ENCODE peak calls at places on chromosomes 7 and 10, in four cellular contexts. G is HCT116, U is transverse colon, K is ovary. M is an unnamed sample.

GRCh38 chr7:1720325-1720724 is 50.2 kb downstream of the ELFN1 start:
- DNase-seq in K (no peak), U (no peak), G (no peak), M (no peak)

GRCh38 chr7:156943091-156944041 is 6.1 kb upstream of the NOM1 start:
- DNase-seq in K (no peak), G (no peak), U (no peak), M (no peak)

GRCh38 chr7:151796091-151796870 is 80.6 kb downstream of the PRKAG2 start:
- DNase-seq in K (no peak), U (peak), G (peak), M (peak)

GRCh38 chr10:55628260-55628701 is 732.8 kb downstream of the ZWINT start:
- DNase-seq in G (no peak), U (no peak), K (no peak), M (no peak)

GRCh38 chr10:35127289-35127891 is 744 bp downstream of the CREM start:
- DNase-seq in K (peak), G (no peak), U (peak), M (peak)

GRCh38 chr7:46058424-46058823 is 137.4 kb upstream of the IGFBP3 start:
- DNase-seq in G (no peak), K (no peak), U (no peak), M (no peak)

GRCh38 chr10:123878666-123879311 is 12.8 kb downstream of the CPXM2 start:
- DNase-seq in G (no peak), K (no peak), U (no peak), M (no peak)

GRCh38 chr7:2843191-2843685 is 870 bp downstream of the GNA12 start:
- DNase-seq in G (no peak), K (peak), U (no peak), M (no peak)

GRCh38 chr7:22730921-22731654 is 4.1 kb downstream of the IL6 start:
- DNase-seq in U (no peak), K (no peak), G (no peak), M (peak)

GRCh38 chr7:116259821-116260440 is 49.6 kb downstream of the TES start:
- DNase-seq in G (peak), U (no peak), K (no peak), M (no peak)

GRCh38 chr7:100013328-100013676 is 2.1 kb upstream of the ZKSCAN1 start:
- DNase-seq in G (no peak), K (no peak), U (no peak), M (no peak)

DNA sequence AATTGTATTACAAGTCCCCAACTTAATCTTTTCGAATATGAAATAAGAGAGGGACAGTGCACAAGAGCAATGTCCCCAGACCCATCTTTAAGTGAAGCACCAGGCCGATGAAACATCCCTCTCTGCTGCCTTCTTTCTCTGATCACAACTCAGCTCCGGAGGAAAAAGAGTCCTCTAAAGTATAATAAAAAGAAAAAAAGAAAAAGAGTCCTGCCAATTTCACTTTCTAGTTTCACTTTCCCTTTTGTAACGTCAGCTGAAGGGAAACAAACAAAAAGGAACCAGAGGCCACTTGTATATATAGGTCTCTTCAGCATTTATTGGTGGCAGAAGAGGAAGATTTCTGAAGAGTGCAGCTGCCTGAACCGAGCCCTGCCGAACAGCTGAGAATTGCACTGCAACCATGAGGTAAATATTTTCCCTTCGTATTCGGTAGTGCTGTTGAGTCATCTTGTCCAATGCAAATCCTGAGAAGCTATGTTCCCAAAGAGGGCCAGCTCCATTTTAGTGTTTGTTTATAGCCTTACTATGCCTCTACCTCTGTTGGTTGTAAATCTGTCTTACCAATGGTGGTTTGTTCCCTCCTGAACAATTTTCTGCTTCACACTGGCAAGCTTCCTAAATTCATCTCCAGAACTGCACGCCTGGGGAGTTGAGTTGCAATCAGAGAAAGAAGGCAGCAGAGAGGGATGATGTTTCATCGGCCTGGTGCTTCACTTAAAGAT is at the start of gene IFIT2:
- DNase-seq in K (no peak), G (no peak), U (peak), M (no peak)
- TF ChIP-seq POLR2A in K (peak), G (no peak), U (peak), M (no peak)

DNA sequence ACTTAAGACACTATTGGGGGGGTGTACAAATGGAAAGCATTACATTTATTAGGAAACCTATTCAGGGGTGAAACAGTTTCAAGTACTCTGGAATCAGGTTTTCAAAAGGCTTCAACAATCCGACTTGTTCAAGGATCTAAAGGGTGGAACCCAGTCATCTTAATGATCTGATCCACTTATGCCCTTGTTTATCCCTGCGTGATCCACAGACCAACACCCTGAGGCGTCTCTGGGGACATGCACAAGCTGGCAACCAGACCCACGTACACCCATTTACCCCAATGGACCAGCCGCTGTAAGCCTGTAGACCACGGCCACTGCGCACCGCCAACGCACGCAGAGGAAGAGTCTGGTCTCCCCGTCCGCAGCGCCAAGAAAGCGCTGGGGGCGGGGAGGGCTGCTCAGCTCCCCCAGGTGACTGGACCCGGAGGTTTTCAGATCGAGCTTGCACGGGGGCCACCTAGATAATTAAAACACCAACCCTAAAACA is 13.4 kb downstream of the HNRNPF start:
- DNase-seq in K (no peak), U (no peak), G (no peak), M (no peak)
- TF ChIP-seq POLR2A in K (no peak), U (no peak), G (no peak), M (no peak)

GRCh38 chr7:47347346-47347745 is 234.6 kb downstream of the TNS3 start:
- DNase-seq in K (no peak), U (peak), G (no peak), M (no peak)
- TF ChIP-seq POLR2A in K (no peak), U (no peak), G (no peak), M (no peak)

GRCh38 chr10:5492929-5493576 is 6.3 kb downstream of the CALML5 start:
- DNase-seq in G (no peak), K (no peak), U (no peak), M (no peak)
- TF ChIP-seq POLR2A in G (no peak), K (no peak), U (no peak), M (no peak)

DNA sequence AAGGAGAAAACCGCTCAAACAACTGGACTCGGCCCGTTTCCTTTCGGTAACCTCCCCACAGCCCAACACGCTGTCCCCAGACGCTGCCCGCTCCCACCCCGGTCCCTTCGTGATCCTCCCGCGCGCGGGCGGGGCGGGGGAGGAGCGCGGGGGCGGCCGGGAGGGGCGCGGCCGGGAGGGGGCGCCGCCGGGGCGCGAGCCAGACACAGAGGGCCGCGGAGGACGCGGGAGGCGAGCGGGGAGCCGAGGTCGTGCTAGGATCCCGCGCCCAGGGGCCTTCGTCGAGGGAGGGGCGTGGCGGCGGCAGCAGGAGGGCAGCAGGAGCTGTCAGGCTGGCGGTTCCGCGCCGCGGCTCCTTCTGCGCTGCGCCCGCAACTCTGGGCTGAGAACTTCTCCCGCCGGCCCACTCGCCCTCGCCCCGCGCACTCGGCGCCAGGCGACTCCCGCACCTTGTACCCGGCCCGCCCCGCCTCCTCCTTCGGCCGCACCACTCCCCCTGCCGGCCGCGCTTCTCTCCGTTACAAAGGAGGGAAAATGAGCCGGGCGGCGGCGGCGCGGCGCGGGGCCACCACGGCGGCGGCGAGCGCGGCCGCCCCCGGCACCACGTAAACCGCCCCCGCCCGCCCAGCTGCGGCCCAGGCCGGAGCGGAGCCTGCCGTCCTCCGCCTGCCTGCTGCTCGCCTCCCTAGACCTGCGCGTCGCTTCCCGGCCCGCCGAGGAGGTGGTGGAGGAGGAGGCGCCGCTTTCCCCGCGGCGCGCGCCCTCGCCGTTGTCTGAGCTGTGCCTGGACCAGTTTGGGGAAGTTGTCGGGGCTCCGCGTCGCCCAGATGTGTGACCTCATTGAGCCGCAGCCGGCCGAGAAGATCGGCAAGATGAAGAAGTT is at the start of gene CDK14:
- DNase-seq in U (peak), K (peak), G (peak), M (peak)
- TF ChIP-seq POLR2A in U (no peak), K (peak), G (peak), M (peak)

GRCh38 chr7:6588566-6588965 is 1.3 kb upstream of the INTS15 start:
- DNase-seq in K (peak), U (no peak), G (no peak), M (no peak)

GRCh38 chr7:6590645-6591110 is 857 bp downstream of the INTS15 start:
- DNase-seq in U (no peak), G (no peak), K (no peak), M (no peak)

GRCh38 chr7:6589151-6589828 is 531 bp upstream of the INTS15 start:
- DNase-seq in U (no peak), G (no peak), K (no peak), M (no peak)

DNA sequence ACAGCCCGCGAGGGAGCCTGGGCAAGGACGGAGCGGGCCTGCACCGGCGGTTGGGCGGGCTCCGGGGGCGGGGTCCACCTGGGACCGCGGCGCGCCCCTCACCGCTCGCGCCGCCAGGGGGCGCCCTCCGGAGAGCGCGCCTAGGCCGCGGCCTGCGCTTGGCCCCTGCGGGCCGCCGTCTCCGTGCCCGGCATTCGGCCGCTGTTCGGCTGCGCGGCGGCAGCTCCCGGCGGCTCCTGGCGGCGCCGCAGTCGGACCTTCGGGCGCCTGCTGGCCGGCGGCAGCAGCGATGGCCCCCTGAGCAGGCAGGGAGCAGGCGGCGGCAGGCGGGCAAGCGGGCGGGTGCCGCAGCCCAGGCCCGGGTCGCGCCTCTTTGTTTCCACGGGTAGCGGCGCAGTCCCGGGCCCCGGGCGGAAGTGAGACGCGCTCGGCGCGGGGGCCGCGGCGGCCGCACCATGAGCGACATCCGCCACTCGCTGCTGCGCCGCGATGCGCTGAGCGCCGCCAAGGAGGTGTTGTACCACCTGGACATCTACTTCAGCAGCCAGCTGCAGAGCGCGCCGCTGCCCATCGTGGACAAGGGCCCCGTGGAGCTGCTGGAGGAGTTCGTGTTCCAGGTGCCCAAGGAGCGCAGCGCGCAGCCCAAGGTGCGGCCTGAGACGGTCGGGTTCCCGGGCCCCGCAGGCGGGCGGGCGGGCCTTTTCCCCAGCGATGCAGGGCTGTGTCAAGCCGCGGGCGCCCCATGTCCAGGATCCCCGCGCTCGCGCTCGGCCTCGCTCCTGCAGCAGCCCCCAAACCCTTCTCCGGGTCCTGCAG is at the start of gene INTS15:
- DNase-seq in U (peak), K (peak), G (peak), M (peak)
- TF ChIP-seq POLR2A in U (no peak), K (peak), G (peak), M (peak)

GRCh38 chr10:71964669-71965515 is 697 bp downstream of the CHST3 start:
- DNase-seq in U (peak), G (no peak), K (peak), M (peak)

GRCh38 chr10:71963756-71964668 is at the start of gene CHST3:
- DNase-seq in U (peak), G (no peak), K (peak), M (peak)

GRCh38 chr10:71962915-71963314 is 1.3 kb upstream of the CHST3 start:
- DNase-seq in K (no peak), U (no peak), G (no peak), M (no peak)

GRCh38 chr10:71961831-71962230 is 2.4 kb upstream of the CHST3 start:
- DNase-seq in U (no peak), K (no peak), G (no peak), M (no peak)

GRCh38 chr10:71963351-71963755 is 842 bp upstream of the CHST3 start:
- DNase-seq in G (no peak), U (no peak), K (no peak), M (no peak)
- TF ChIP-seq POLR2A in G (no peak), U (no peak), K (no peak), M (no peak)

GRCh38 chr10:11319990-11320602 is 291.4 kb downstream of the USP6NL start:
- DNase-seq in U (no peak), K (no peak), G (no peak), M (no peak)
- TF ChIP-seq POLR2A in U (no peak), K (no peak), G (no peak), M (no peak)

GRCh38 chr10:30704016-30704600 is 74.6 kb upstream of the LYZL2 start:
- DNase-seq in G (no peak), K (no peak), U (no peak), M (no peak)

GRCh38 chr10:30702860-30703259 is 73.3 kb upstream of the LYZL2 start:
- DNase-seq in K (no peak), G (no peak), U (no peak), M (no peak)

GRCh38 chr10:30697806-30698205 is 68.3 kb upstream of the LYZL2 start:
- DNase-seq in U (no peak), G (no peak), K (no peak), M (no peak)

GRCh38 chr10:30705086-30705624 is 75.6 kb upstream of the LYZL2 start:
- DNase-seq in K (no peak), G (no peak), U (peak), M (no peak)

GRCh38 chr10:30701471-30702173 is 72.1 kb upstream of the LYZL2 start:
- DNase-seq in U (peak), K (no peak), G (no peak), M (peak)
- TF ChIP-seq POLR2A in U (no peak), K (no peak), G (no peak), M (no peak)

GRCh38 chr10:119725550-119726290 is at the start of gene INPP5F:
- DNase-seq in G (peak), K (peak), U (peak), M (peak)
- TF ChIP-seq POLR2A in G (peak), K (peak), U (peak), M (peak)

M was measured in H54.